ENCODE peak calls at places on chromosomes 12 and 14, in eight cellular contexts. A is A673, V is uterus, Z is A549, P is adrenal gland, E is endodermal cell, K is breast epithelium, D is spleen. W is an unnamed sample.

GRCh38 chr12:96237465-96238077 is 43.4 kb downstream of the ELK3 start:
- DNase-seq in Z (no peak), V (peak; percentile 86), D (peak; percentile 57), E (peak; percentile 46), P (peak; percentile 70), K (peak; percentile 87), A (no peak), W (peak; percentile 36)

GRCh38 chr12:132806857-132807256 is 21.8 kb downstream of the GOLGA3 start:
- DNase-seq in E (no peak), A (no peak), K (no peak), Z (no peak), D (no peak), V (no peak), P (no peak), W (no peak)

GRCh38 chr12:31267966-31268365 is 58.0 kb downstream of the SINHCAF start:
- DNase-seq in P (no peak), Z (no peak), D (no peak), K (no peak), E (peak; percentile 24), A (no peak), V (no peak), W (no peak)

GRCh38 chr12:107931761-107932160 is 157.3 kb downstream of the ASCL4 start:
- DNase-seq in A (no peak), V (no peak), D (no peak), E (no peak), P (no peak), K (no peak), Z (no peak), W (no peak)

GRCh38 chr14:104564744-104565679 is 14.6 kb upstream of the C14orf180 start:
- DNase-seq in A (no peak), E (no peak), D (no peak), K (no peak), V (no peak), Z (no peak), P (no peak), W (no peak)

GRCh38 chr14:99940064-99940463 is 125.2 kb upstream of the EVL start:
- DNase-seq in D (no peak), Z (no peak), K (no peak), A (no peak), P (no peak), E (no peak), V (no peak), W (no peak)

GRCh38 chr14:100096656-100097055 is 31.4 kb downstream of the EVL start:
- DNase-seq in V (no peak), P (no peak), D (no peak), E (no peak), A (no peak), K (no peak), Z (no peak), W (no peak)

GRCh38 chr14:61355892-61356325 is 34.5 kb downstream of the PRKCH start:
- DNase-seq in D (peak; percentile 67), Z (peak; percentile 34), A (peak; percentile 65), V (peak; percentile 74), K (peak; percentile 83), E (peak; percentile 88), P (peak; percentile 65), W (no peak)

GRCh38 chr12:66500841-66501240 is 178.0 kb downstream of the GRIP1 start:
- DNase-seq in E (no peak), V (no peak), Z (no peak), P (no peak), K (no peak), D (no peak), A (no peak), W (no peak)

GRCh38 chr14:93007225-93007997 is 84.5 kb downstream of the CHGA start:
- DNase-seq in E (no peak), Z (peak; percentile 28), V (peak; percentile 58), D (no peak), P (peak; percentile 94), K (no peak), A (no peak), W (no peak)

GRCh38 chr14:72576258-72576657 is 317.6 kb downstream of the DPF3 start:
- DNase-seq in E (no peak), V (no peak), P (no peak), A (no peak), K (no peak), D (no peak), Z (no peak), W (no peak)

GRCh38 chr14:103393078-103393477 is 7.9 kb downstream of the MARK3 start:
- DNase-seq in V (no peak), Z (no peak), E (no peak), D (no peak), K (no peak), P (no peak), A (no peak), W (no peak)

GRCh38 chr12:5076761-5077160 is 33.1 kb downstream of the KCNA5 start:
- DNase-seq in P (no peak), A (no peak), E (no peak), V (no peak), K (peak; percentile 57), Z (no peak), D (no peak), W (no peak)

GRCh38 chr12:57842342-57843294 is 3.9 kb downstream of the CTDSP2 start:
- DNase-seq in D (no peak), A (peak; percentile 51), E (peak; percentile 90), Z (no peak), P (no peak), V (no peak), K (no peak), W (no peak)

GRCh38 chr12:121159467-121160307 is 27.0 kb downstream of the P2RX7 start:
- DNase-seq in P (no peak), Z (no peak), V (no peak), A (no peak), D (no peak), K (no peak), E (no peak), W (no peak)

GRCh38 chr14:47674148-47674545 is 1.3 kb downstream of the MDGA2 start:
- DNase-seq in K (no peak), P (no peak), D (peak; percentile 69), A (peak; percentile 34), V (no peak), E (peak; percentile 76), Z (no peak), W (no peak)

GRCh38 chr12:10829994-10830393 is 3.8 kb upstream of the TAS2R10 start:
- DNase-seq in A (peak; percentile 9), D (no peak), K (no peak), Z (no peak), E (no peak), V (no peak), P (no peak), W (no peak)

GRCh38 chr12:131607658-131608447 is 103.0 kb upstream of the SFSWAP start:
- DNase-seq in V (no peak), A (no peak), P (no peak), K (no peak), E (no peak), D (peak; percentile 64), Z (no peak), W (no peak)

GRCh38 chr14:55540847-55541773 is 38.9 kb upstream of the KTN1 start:
- DNase-seq in P (no peak), D (no peak), E (no peak), V (no peak), K (no peak), A (no peak), Z (no peak), W (no peak)

GRCh38 chr12:46124848-46125619 is 134.7 kb upstream of the SCAF11 start:
- DNase-seq in E (peak; percentile 85), P (peak; percentile 70), Z (peak; percentile 59), V (peak; percentile 62), K (no peak), D (no peak), A (peak; percentile 92), W (peak; percentile 36)

DNA sequence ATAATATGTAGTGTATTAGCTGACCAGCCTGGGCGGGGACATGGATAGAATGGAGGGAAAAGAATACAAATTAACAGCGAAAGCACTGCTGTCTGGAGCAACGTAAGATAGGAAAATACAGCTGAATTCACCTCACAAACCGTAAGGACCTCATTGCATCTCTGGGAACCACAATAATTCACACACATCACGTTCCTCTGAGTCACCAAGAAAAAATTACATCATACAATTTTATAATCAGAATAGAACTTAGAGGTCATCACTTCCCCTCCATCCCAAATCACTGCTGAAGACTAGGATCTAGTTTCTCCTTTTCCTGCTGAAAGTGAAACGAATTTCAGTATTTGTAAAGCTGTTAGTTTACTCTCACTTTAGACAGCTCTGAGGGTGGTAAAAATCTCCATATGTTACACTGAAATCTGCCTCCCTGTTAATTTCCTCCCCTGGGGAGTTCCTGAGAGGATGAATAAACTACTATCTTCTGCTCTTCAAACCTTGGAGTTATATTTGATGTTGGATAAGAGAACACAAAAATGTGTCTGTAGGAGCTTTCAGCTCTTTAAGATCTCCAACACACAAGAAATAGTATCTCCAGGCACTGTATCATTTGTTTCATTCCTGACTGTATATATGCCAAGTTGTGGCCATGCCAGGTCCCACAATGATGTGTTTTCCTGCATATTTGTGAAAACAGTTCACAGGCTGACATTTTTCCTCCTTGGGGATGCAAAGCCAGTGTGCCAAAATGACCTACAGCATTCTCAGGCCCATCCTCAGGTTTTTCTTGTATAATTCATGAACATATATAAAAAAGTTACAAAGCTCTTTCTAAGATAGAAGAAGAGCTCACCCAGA is 63.8 kb upstream of the SSTR1 start:
- DNase-seq in V (no peak), E (no peak), P (no peak), Z (no peak), A (peak; percentile 47), D (no peak), K (no peak), W (no peak)
- H3K27ac ChIP-seq in V (no peak overlapping the region), E (no peak overlapping the region), P (no peak overlapping the region), Z (no peak overlapping the region), A (no peak overlapping the region), D (no peak overlapping the region), K (no peak overlapping the region), W (no peak overlapping the region)

DNA sequence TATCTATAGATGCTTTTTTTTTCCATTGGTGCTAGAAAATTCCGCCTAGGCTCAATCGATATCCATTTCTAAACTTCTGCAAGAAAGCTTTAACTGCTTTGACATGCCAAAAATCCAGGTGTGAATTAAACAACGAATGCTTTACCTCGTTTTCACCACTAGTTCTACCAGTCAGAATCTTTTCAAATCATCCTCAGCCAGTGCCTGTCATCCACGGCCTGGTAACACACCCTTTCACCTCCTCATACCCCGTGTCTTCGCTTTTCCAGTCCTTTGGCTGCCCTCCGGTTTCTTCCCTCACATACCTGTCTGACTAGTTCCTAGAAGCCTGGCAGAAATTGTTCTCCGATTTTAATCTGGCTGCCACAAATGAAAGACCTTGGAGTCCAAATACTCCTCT is 1.4 kb upstream of the PHC1 start:
- DNase-seq in A (no peak), D (no peak), Z (peak; percentile 36), E (peak; percentile 84), K (peak; percentile 68), P (no peak), V (no peak), W (no peak)
- TF ChIP-seq CTCF in A (peak; percentile 14), D (no peak), Z (no peak), E (peak; percentile 75), K (peak; percentile 39), P (no peak), V (no peak), W (peak; percentile 20)

GRCh38 chr14:19974844-19975243 is 547 bp upstream of the OR4K15 start:
- DNase-seq in K (no peak), E (no peak), V (no peak), P (no peak), D (no peak), A (no peak), Z (no peak), W (no peak)

GRCh38 chr14:19975291-19975690 is at the start of gene OR4K15:
- DNase-seq in E (no peak), V (no peak), D (no peak), P (no peak), A (no peak), Z (no peak), K (no peak), W (no peak)
- H3K9me3 ChIP-seq in E (peaks cover 41% of the 10 kb centered on the region), V (no peaks in the 10 kb centered on the region), D (no peaks in the 10 kb centered on the region), P (no peaks in the 10 kb centered on the region), A (no peaks in the 10 kb centered on the region), Z (no peaks in the 10 kb centered on the region), K (no peaks in the 10 kb centered on the region), W (no peaks in the 10 kb centered on the region)

GRCh38 chr12:25194211-25194610 is 749 bp downstream of the DNAI7 start:
- DNase-seq in P (no peak), E (no peak), K (no peak), A (peak; percentile 13), V (no peak), D (no peak), Z (peak; percentile 11), W (no peak)
- H3K27ac ChIP-seq in P (no peak overlapping the region), E (no peak overlapping the region), K (peak overlapping the region; percentile 97), A (peak overlapping the region; percentile 47), V (no peak overlapping the region), D (peak overlapping the region; percentile 93), Z (no peak overlapping the region), W (peak overlapping the region; percentile 92)

W was measured in CD4-positive, alpha-beta T cell.